ENCODE peak calls at places on chromosomes 12 and 14, in six cellular contexts. U is K562, C is WTC11, Q is A549, L is HepG2, V is H1. F is an unnamed sample.

GRCh38 chr14:92586001-92586947 is 72.7 kb downstream of the RIN3 start:
- DNase-seq in V (no peak), Q (no peak), L (no peak), U (no peak), C (no peak), F (peak)

GRCh38 chr14:34055545-34055944 is 104.7 kb upstream of the EGLN3 start:
- DNase-seq in Q (no peak), C (no peak), U (no peak), V (no peak), L (no peak), F (peak)

GRCh38 chr12:4496145-4496838 is 42.4 kb upstream of the RAD51AP1 start:
- DNase-seq in C (no peak), V (no peak), L (no peak), U (no peak), Q (no peak), F (no peak)

GRCh38 chr12:111247083-111247783 is 121.7 kb downstream of the PHETA1 start:
- DNase-seq in C (no peak), V (no peak), U (no peak), L (no peak), Q (no peak), F (no peak)

GRCh38 chr14:99250636-99251208 is 21.3 kb downstream of the BCL11B start:
- DNase-seq in Q (no peak), U (no peak), C (no peak), L (no peak), V (no peak), F (no peak)

GRCh38 chr12:52144512-52145227 is 47.1 kb downstream of the KRT80 start:
- DNase-seq in L (no peak), Q (no peak), V (no peak), U (no peak), C (no peak), F (no peak)

GRCh38 chr12:119157528-119157927 is 21.2 kb upstream of the HSPB8 start:
- DNase-seq in C (no peak), U (no peak), Q (no peak), L (no peak), V (no peak), F (no peak)

GRCh38 chr12:4272014-4272975 is 1.3 kb upstream of the CCND2 start:
- DNase-seq in V (no peak), L (no peak), Q (no peak), U (peak), C (peak), F (peak)

GRCh38 chr12:119669744-119670472 is 2.0 kb downstream of the PRKAB1 start:
- DNase-seq in C (no peak), L (peak), Q (no peak), U (no peak), V (no peak), F (peak)

GRCh38 chr12:77687346-77687745 is 143.3 kb upstream of the NAV3 start:
- DNase-seq in U (no peak), Q (no peak), L (no peak), V (no peak), C (no peak), F (no peak)

DNA sequence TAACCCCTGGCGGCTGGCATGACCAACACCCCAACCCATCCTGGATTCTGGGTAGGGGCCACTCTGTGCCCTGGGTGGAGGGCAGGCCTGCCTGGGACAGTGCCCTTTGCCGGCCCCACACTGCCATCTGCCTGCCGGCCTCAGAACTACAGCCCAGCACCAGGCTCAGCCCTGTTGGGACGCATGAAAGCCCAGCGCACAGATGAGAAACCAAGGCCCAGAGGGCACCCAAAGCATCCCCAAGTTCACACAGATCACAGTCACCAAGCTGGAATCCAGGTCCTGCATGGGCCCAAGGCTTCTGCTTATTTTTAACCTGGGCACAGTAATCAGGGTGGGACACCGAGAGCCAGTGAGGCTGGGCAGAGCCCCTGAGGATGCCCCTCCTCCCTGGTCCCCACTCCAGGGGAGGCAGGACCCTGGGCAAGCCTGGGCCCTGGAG is 26.2 kb downstream of the RFLNA start:
- DNase-seq in Q (peak), L (peak), C (peak), V (peak), U (peak), F (peak)
- TF ChIP-seq JUN in Q (no peak), L (no peak), C (no peak), V (no peak), U (no peak), F (no peak)

DNA sequence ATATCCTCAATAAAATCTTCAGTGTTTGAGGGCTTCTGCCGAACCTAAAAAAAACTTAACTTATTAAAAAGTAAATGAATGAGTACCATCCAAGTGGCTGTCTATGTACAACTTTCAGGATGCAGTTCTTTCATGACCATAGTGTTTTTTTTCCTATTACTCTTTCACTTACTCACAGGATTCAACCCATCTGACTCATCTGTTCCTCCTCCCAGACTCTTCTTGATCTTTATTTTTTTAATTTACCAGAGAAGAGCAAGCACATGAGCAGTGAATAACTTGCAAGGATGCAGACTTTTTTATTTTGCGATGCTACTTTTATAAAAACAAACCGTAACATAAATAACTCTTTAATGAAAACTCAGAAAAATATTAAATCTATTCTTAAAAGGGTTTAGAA is 24.5 kb downstream of the RECQL start:
- DNase-seq in U (no peak), Q (no peak), L (no peak), C (no peak), V (no peak), F (peak)
- TF ChIP-seq JUN in U (no peak), Q (no peak), L (no peak), C (no peak), V (no peak), F (no peak)

DNA sequence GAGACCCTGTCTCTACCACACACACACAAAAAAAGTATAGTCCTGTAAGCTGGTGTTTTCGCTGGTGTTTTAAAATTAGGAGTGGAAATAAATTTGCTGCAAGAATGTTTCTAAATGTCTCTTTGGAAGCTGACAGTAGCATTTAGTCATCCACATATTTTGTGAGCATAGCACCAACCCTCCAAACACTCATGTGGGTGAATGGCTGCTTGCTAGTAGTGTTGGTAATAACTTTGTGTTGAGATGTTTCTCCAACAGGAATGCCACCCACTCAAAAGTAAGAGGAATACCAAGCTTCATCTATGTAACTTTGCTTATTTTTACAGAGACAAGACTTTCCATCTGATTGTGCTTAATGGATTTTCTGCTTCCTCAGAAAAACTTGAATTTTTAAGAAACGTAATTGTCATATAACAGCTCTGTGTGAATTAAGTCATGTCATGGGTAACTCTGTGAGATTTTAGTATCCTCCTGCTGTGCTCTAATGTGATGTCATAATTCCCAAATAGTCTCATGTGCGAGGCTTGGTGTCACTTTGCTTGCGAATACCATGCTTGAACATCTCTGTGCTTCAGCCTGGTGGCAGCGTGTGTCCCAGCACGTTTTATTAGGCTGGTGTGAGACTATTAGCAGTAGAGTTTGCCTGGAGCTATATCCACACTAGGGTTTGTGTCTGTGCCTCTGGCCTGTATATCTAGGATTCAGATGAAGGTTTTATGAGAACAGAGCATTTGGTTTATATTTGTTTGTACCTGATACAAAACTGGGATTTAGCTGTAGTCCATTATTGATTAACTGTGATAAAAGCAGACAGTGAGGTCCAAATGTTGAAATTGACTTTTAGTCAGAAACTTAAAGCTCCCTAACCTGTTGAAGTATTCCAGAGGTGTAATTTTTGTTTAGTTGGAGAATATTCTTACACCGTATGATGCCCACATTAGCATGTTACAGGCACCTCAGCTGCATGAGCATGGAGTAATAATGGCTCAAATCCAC is 80.5 kb downstream of the FBXW8 start:
- DNase-seq in U (no peak), L (no peak), V (no peak), C (no peak), Q (no peak), F (no peak)
- TF ChIP-seq JUN in U (no peak), L (no peak), V (no peak), C (no peak), Q (no peak), F (no peak)

GRCh38 chr12:105670664-105671063 is 340.2 kb downstream of the C12orf75 start:
- DNase-seq in U (no peak), L (no peak), C (no peak), V (no peak), Q (no peak), F (no peak)
- TF ChIP-seq JUN in U (no peak), L (no peak), C (no peak), V (no peak), Q (no peak), F (no peak)

GRCh38 chr14:103518416-103519042 is 4.1 kb downstream of the CKB start:
- DNase-seq in U (peak), C (peak), Q (peak), V (no peak), L (peak), F (peak)
- TF ChIP-seq JUN in U (no peak), C (no peak), Q (peak), V (no peak), L (no peak), F (no peak)

DNA sequence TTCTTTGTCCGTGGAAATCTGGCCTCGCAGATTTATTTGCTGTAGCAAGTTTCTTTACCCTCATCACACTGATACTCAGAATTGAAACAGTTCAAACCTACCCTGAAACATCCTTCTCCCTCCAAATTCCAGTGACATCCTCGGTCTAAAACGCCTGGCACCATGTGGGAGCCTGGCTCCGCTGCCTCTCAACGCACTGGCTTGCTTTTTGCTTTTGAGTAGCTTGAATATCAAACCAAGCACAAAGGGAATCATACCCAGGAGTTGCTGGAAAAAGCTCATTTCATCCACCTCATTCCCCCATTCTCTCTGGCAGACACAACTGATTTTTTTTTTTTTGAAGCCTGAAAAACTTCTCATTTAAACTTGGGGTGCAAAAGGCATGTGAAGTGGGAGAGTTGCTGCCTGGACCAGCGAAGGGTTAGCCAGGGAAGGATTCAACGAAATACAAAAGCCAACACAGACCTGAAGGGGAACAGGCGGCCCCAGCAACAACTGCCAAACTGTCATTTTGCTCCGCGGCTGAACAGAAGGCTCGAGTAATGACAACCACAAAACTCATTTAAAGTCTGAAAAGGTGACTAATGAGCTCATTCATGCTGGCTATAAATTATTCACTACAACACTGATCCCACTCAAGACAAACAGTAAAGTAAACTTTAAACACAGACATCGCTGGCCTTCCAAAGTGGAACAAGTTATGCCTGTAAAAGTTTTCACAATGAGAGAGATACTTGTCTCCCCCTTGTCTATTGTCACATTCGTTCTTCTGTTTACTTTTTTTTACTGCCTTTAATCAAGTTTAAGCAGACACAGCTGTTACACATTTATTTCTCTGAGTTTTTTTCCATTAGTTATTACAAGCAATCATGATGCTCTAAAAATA is 12.4 kb upstream of the FOXN3 start:
- DNase-seq in Q (no peak), L (no peak), U (no peak), C (no peak), V (no peak), F (peak)
- TF ChIP-seq JUN in Q (no peak), L (no peak), U (no peak), C (no peak), V (no peak), F (no peak)

GRCh38 chr14:68780358-68781160 is 12.3 kb downstream of the ZFP36L1 start:
- DNase-seq in L (no peak), U (peak), Q (no peak), V (no peak), C (no peak), F (peak)
- TF ChIP-seq JUN in L (no peak), U (no peak), Q (no peak), V (no peak), C (no peak), F (no peak)

F was measured in endothelial cell of umbilical vein.